ENCODE peak calls at places on chromosomes 5 and 9, in seven cellular contexts. S is WERI-Rb-1, R is SJSA1, M is IMR-90, F is GM12878, O is RWPE2, N is heart left ventricle. A is an unnamed sample.

GRCh38 chr5:27328480-27328879 is 290.1 kb upstream of the CDH9 start:
- DNase-seq in O (no peak), F (no peak), N (no peak), M (peak), R (peak), S (no peak), A (no peak)

GRCh38 chr5:3226171-3226570 is 369.5 kb upstream of the IRX1 start:
- DNase-seq in N (no peak), M (no peak), R (no peak), F (no peak), O (no peak), S (no peak), A (no peak)

GRCh38 chr9:6870650-6871477 is 113.1 kb downstream of the KDM4C start:
- DNase-seq in S (no peak), M (no peak), F (no peak), R (no peak), N (no peak), O (no peak), A (no peak)

GRCh38 chr5:150401076-150401375 is 11.7 kb downstream of the CD74 start:
- DNase-seq in S (no peak), M (no peak), N (no peak), O (no peak), R (no peak), F (no peak), A (no peak)

GRCh38 chr5:6788956-6789649 is 75.9 kb downstream of the TENT4A start:
- DNase-seq in S (no peak), R (no peak), F (no peak), M (no peak), O (no peak), N (no peak), A (no peak)

GRCh38 chr9:124341455-124342170 is 73.6 kb downstream of the PSMB7 start:
- DNase-seq in N (no peak), F (no peak), S (no peak), M (no peak), R (no peak), O (no peak), A (no peak)

GRCh38 chr5:78813906-78814518 is 165.4 kb upstream of the LHFPL2 start:
- DNase-seq in N (no peak), F (no peak), M (peak), R (no peak), S (no peak), O (no peak), A (no peak)

GRCh38 chr9:131284856-131285255 is 4.7 kb upstream of the PLPP7 start:
- DNase-seq in O (no peak), S (no peak), M (no peak), N (no peak), R (no peak), F (no peak), A (no peak)

GRCh38 chr5:56733580-56733979 is 81.8 kb upstream of the MAP3K1 start:
- DNase-seq in O (no peak), M (no peak), R (no peak), N (no peak), S (no peak), F (no peak), A (no peak)

GRCh38 chr9:112203536-112203935 is 28.4 kb upstream of the SUSD1 start:
- DNase-seq in F (no peak), M (peak), S (no peak), O (no peak), R (peak), N (no peak), A (no peak)

GRCh38 chr5:9054322-9054721 is 491.6 kb downstream of the SEMA5A start:
- DNase-seq in M (no peak), N (no peak), S (no peak), F (no peak), R (no peak), O (no peak), A (no peak)

GRCh38 chr5:161846731-161847130 is 1.2 kb upstream of the GABRA1 start:
- DNase-seq in R (no peak), N (no peak), S (no peak), F (no peak), M (no peak), O (no peak), A (no peak)

GRCh38 chr5:175842506-175842905 is 28.9 kb upstream of the CPLX2 start:
- DNase-seq in O (no peak), S (peak), R (no peak), F (no peak), M (no peak), N (no peak), A (no peak)

GRCh38 chr5:132667761-132668705 is 5.8 kb upstream of the IL4 start:
- DNase-seq in M (no peak), F (no peak), O (no peak), N (no peak), R (no peak), S (peak), A (no peak)

GRCh38 chr5:136525546-136525945 is 160.2 kb upstream of the TRPC7 start:
- DNase-seq in S (peak), R (no peak), M (no peak), F (no peak), N (no peak), O (no peak), A (no peak)

GRCh38 chr5:106849266-106849665 is 821.5 kb downstream of the EFNA5 start:
- DNase-seq in S (no peak), F (no peak), N (no peak), R (no peak), O (no peak), M (no peak), A (no peak)

GRCh38 chr5:17412760-17413671 is 85.0 kb upstream of the TAF11L2 start:
- DNase-seq in O (no peak), M (no peak), F (no peak), S (peak), N (no peak), R (no peak), A (no peak)

GRCh38 chr5:158108177-158108576 is 249.2 kb upstream of the CLINT1 start:
- DNase-seq in N (no peak), O (no peak), F (no peak), S (no peak), R (no peak), M (no peak), A (no peak)

GRCh38 chr9:105307731-105308130 is 63.3 kb downstream of the SLC44A1 start:
- DNase-seq in M (peak), O (no peak), F (no peak), R (no peak), S (no peak), N (no peak), A (no peak)

GRCh38 chr5:139904566-139905400 is 109.2 kb downstream of the PSD2 start:
- DNase-seq in N (no peak), S (peak), M (no peak), R (no peak), F (no peak), O (no peak), A (no peak)

GRCh38 chr9:129520981-129521380 is 99.9 kb downstream of the C9orf50 start:
- DNase-seq in M (no peak), O (no peak), S (no peak), F (no peak), N (no peak), R (no peak), A (no peak)

GRCh38 chr5:37841223-37841622 is 1.4 kb upstream of the GDNF start:
- DNase-seq in O (no peak), M (no peak), R (peak), N (no peak), S (no peak), F (no peak), A (no peak)

GRCh38 chr5:133245191-133246052 is 193.6 kb downstream of the HSPA4 start:
- DNase-seq in M (peak), R (peak), N (no peak), S (no peak), F (no peak), O (peak), A (peak)

GRCh38 chr9:116464987-116465571 is 222.0 kb upstream of the TRIM32 start:
- DNase-seq in M (no peak), N (no peak), R (no peak), O (no peak), S (peak), F (no peak), A (no peak)

GRCh38 chr9:124045830-124046177 is 34.2 kb downstream of the LHX2 start:
- DNase-seq in R (no peak), N (no peak), O (no peak), S (no peak), F (no peak), M (no peak), A (no peak)

GRCh38 chr9:21402387-21403247 is 6.3 kb upstream of the IFNA8 start:
- DNase-seq in O (no peak), M (no peak), F (no peak), N (no peak), S (peak), R (no peak), A (no peak)

GRCh38 chr5:175328176-175328575 is 115.8 kb downstream of the DRD1 start:
- DNase-seq in N (no peak), F (no peak), M (no peak), O (no peak), R (no peak), S (no peak), A (no peak)

GRCh38 chr5:111960466-111961215 is 203.6 kb upstream of the NREP start:
- DNase-seq in F (no peak), O (no peak), R (peak), M (peak), N (no peak), S (no peak), A (no peak)

GRCh38 chr5:132456553-132457361 is 33.8 kb downstream of the IRF1 start:
- DNase-seq in O (no peak), N (peak), S (no peak), R (peak), M (no peak), F (peak), A (peak)

GRCh38 chr5:58648846-58649245 is 66.0 kb downstream of the RAB3C start:
- DNase-seq in O (no peak), N (no peak), S (no peak), M (no peak), F (no peak), R (no peak), A (no peak)

GRCh38 chr5:178327931-178328711 is 95.5 kb upstream of the PHYKPL start:
- DNase-seq in O (peak), S (no peak), F (no peak), M (no peak), R (no peak), N (no peak), A (no peak)

GRCh38 chr5:178325311-178326053 is 92.9 kb upstream of the PHYKPL start:
- DNase-seq in R (no peak), N (no peak), F (no peak), M (no peak), S (no peak), O (peak), A (no peak)

GRCh38 chr5:178327446-178327845 is 94.8 kb upstream of the PHYKPL start:
- DNase-seq in N (no peak), F (no peak), S (no peak), M (no peak), R (no peak), O (peak), A (no peak)

GRCh38 chr5:178324481-178325310 is 92.1 kb upstream of the PHYKPL start:
- DNase-seq in M (no peak), O (peak), S (no peak), R (no peak), N (no peak), F (no peak), A (no peak)

DNA sequence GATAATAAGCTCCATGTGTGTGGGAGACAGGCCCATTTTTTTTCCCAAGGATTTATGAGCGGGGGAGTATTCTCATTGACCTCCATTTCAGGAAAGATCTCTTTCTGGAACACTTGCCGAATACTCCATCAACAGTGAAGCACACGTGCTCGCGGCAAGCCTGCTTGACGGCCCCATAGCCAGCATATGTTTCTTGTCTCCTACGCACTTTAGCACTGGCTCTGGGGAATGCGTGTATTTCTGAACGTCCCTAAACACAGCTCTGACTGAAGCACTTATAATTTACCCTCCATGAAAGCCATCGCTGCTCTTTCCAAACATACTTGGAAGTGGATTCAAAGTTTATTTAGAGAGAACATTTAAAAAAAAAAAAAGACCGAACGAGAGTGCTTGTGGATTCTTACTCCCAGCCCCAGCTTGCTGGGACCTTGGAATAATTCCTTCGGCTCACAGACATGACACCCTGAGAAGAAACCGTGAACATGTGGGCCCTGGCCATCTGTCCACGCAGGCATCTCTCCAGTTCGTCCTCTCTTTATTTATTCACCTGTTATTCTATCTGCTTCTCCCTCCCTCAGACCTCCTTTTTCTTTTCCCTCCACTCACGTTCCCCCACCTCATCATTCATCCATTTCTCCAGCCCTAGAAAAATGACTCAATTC is 93.6 kb upstream of the PHYKPL start:
- DNase-seq in M (no peak), N (no peak), R (no peak), O (peak), F (no peak), S (peak), A (peak)
- H3K27ac ChIP-seq in M (no peak), N (no peak), R (no peak), O (no peak), F (no peak), S (no peak), A (no peak)

GRCh38 chr9:70392189-70392588 is 22.3 kb downstream of the KLF9 start:
- DNase-seq in F (no peak), R (no peak), S (peak), M (no peak), N (no peak), O (no peak), A (no peak)

GRCh38 chr9:70392850-70393249 is 21.6 kb downstream of the KLF9 start:
- DNase-seq in R (no peak), O (no peak), N (no peak), M (no peak), F (no peak), S (no peak), A (no peak)

GRCh38 chr9:70389642-70390266 is 24.7 kb downstream of the KLF9 start:
- DNase-seq in R (no peak), S (no peak), M (peak), N (no peak), F (no peak), O (no peak), A (no peak)

GRCh38 chr9:70389188-70389587 is 25.3 kb downstream of the KLF9 start:
- DNase-seq in O (no peak), N (no peak), S (no peak), R (no peak), M (no peak), F (no peak), A (no peak)

DNA sequence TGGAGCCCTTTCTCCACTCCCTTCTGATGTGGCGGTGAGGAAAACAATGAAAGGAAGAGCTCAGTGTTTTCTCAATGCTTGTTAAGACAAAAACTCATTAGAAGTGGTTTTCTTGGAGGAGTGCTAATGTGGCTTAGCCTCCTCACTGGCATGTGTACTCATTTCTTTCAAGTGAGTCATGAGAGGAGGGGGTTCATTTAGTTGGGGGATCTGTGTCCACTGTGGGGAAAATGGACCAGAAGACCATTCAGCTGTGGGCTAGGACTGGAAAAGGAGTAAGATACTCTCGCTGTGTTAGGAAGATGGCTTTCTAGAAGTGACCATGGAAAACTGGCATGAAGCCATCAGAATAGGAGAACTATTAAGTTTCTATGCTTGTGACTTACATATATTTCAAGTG is 23.5 kb downstream of the KLF9 start:
- DNase-seq in F (no peak), M (no peak), S (no peak), N (no peak), R (peak), O (no peak), A (no peak)
- H3K27ac ChIP-seq in F (no peak), M (no peak), S (no peak), N (peak), R (no peak), O (peak), A (peak)

GRCh38 chr5:80134879-80135278 is 99.7 kb downstream of the THBS4 start:
- DNase-seq in R (no peak), M (no peak), S (no peak), O (no peak), N (no peak), F (no peak), A (no peak)
- H3K27ac ChIP-seq in R (no peak), M (no peak), S (no peak), O (no peak), N (peak), F (no peak), A (no peak)

DNA sequence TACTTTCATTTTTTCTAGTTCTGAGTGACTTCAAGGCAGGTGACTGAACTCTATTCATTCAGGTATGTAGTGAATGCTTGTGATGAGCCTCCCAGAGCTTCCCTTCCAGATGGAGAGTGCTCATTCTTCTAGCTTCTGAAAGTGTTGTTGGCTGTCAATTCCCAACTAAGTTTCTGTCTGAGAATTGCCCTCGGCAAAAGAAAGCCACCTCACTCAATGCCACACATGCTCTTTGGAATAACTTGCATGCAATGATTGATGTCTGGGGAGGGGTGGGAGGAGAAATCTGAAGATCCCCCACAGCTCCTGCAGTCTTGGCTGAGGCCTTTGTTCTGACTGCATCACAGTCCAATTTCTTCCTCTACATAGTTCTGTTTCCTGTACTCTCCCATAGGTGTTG is 123.1 kb upstream of the C6 start:
- DNase-seq in N (no peak), F (no peak), M (no peak), S (no peak), O (no peak), R (no peak), A (no peak)
- H3K27ac ChIP-seq in N (peak), F (no peak), M (no peak), S (no peak), O (no peak), R (no peak), A (no peak)

GRCh38 chr5:95223859-95224258 is 61.0 kb downstream of the MCTP1 start:
- DNase-seq in M (no peak), O (no peak), N (no peak), F (no peak), R (no peak), S (no peak), A (no peak)
- H3K27ac ChIP-seq in M (no peak), O (no peak), N (no peak), F (no peak), R (no peak), S (no peak), A (no peak)

DNA sequence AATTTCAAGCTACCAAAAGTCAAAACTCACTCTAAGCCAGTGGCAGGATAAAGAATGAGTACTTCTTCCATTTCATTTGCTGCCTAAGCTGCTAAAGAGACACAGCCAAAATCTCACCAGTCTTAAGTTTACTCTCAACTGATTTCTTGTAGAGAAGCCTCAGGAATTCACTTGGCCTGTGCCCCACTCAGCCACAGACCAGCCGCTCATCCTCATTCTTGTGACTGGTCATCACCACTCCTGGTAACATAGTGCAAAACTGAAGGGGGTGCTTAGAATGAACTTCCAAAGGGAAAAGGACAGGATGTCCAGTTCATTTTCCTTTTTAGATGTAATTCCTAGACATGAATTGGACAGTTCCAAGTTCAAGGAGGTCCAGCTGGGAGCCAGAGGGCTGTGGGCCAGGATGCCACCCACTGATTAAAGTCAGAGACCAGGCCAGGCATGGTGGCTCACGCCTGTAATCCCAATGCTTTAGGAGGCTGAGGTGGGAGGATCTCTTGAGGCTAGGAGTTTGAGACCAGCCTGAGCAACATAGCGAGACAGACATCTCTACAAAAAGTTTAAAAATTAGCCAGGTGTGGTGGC is 72.7 kb upstream of the RANBP3L start:
- DNase-seq in R (no peak), F (no peak), M (peak), N (no peak), O (no peak), S (no peak), A (peak)
- H3K27ac ChIP-seq in R (no peak), F (no peak), M (no peak), N (peak), O (peak), S (no peak), A (peak)

GRCh38 chr9:100515578-100516494 is 42.9 kb downstream of the TMEFF1 start:
- DNase-seq in M (peak), N (no peak), S (no peak), F (no peak), O (no peak), R (peak), A (no peak)
- H3K27ac ChIP-seq in M (no peak), N (no peak), S (no peak), F (no peak), O (no peak), R (no peak), A (no peak)